ENCODE peak calls at places on chromosomes 7 and 10, in eight cellular contexts. V is AG09309, X is ELF-1, O is iPS-NIHi11, M is pons, Z is HuH-7, P is brain microvascular endothelial cell, R is amniotic stem cell. U is an unnamed sample.

GRCh38 chr7:106629521-106629920 is 31.4 kb downstream of the CCDC71L start:
- DNase-seq in V (peak; percentile 7), X (no peak), O (no peak), M (no peak), Z (no peak), P (no peak), R (no peak), U (no peak)

GRCh38 chr7:17963281-17963680 is 23.0 kb upstream of the SNX13 start:
- DNase-seq in V (peak; percentile 46), X (no peak), O (no peak), M (no peak), Z (no peak), P (no peak), R (no peak), U (no peak)

GRCh38 chr7:116663744-116664143 is 8.3 kb upstream of the MET start:
- DNase-seq in V (no peak), X (no peak), O (no peak), M (no peak), Z (no peak), P (no peak), R (no peak), U (no peak)

GRCh38 chr7:126667742-126668366 is 584.9 kb downstream of the GRM8 start:
- DNase-seq in V (no peak), X (no peak), O (no peak), M (no peak), Z (peak; percentile 22), P (no peak), R (no peak), U (no peak)

GRCh38 chr7:142632291-142633134 is 116.8 kb upstream of the PRSS1 start:
- DNase-seq in V (no peak), X (peak; percentile 87), O (peak; percentile 87), M (peak; percentile 76), Z (peak; percentile 61), P (peak; percentile 69), R (peak; percentile 50), U (peak; percentile 42)

GRCh38 chr10:55627526-55628170 is 733.4 kb downstream of the ZWINT start:
- DNase-seq in V (no peak), X (peak; percentile 59), O (peak; percentile 31), M (no peak), Z (no peak), P (no peak), R (no peak), U (no peak)

GRCh38 chr10:70931168-70931805 is 42.9 kb upstream of the PCBD1 start:
- DNase-seq in V (no peak), X (no peak), O (no peak), M (no peak), Z (no peak), P (peak; percentile 37), R (no peak), U (no peak)

GRCh38 chr10:126935263-126935946 is 30.2 kb downstream of the DOCK1 start:
- DNase-seq in V (no peak), X (no peak), O (peak; percentile 41), M (no peak), Z (no peak), P (peak; percentile 11), R (no peak), U (no peak)